ENCODE peak calls at places on chromosomes 5 and 9, in six cellular contexts. A, E, H, Y, S and I are unnamed samples.

GRCh38 chr9:131276107-131276888 is at the start of gene FAM78A:
- DNase-seq in A (no peak), E (no peak), H (peak), Y (no peak), S (no peak), I (peak)

GRCh38 chr5:113606298-113607134 is 93.0 kb downstream of the YTHDC2 start:
- DNase-seq in A (peak), E (peak), H (peak), Y (peak), S (peak), I (peak)

GRCh38 chr9:80285325-80285724 is 713.6 kb downstream of the TLE4 start:
- DNase-seq in A (no peak), E (no peak), H (peak), Y (peak), S (peak), I (peak)

GRCh38 chr5:81948349-81948748 is 23.5 kb upstream of the ATG10 start:
- DNase-seq in A (no peak), E (no peak), H (peak), Y (peak), S (no peak), I (no peak)

GRCh38 chr9:99845063-99845462 is 23.4 kb downstream of the NR4A3 start:
- DNase-seq in A (no peak), E (no peak), H (no peak), Y (no peak), S (no peak), I (no peak)

GRCh38 chr9:95778957-95779356 is 96.5 kb upstream of the ERCC6L2 start:
- DNase-seq in A (no peak), E (no peak), H (peak), Y (peak), S (peak), I (no peak)

GRCh38 chr5:139344177-139344576 is 2.5 kb downstream of the PAIP2 start:
- DNase-seq in A (no peak), E (no peak), H (no peak), Y (no peak), S (no peak), I (no peak)

GRCh38 chr9:132590318-132591182 is 8.1 kb downstream of the BARHL1 start:
- DNase-seq in A (no peak), E (no peak), H (no peak), Y (no peak), S (no peak), I (peak)

GRCh38 chr5:94376672-94377345 is 241.6 kb downstream of the KIAA0825 start:
- DNase-seq in A (no peak), E (no peak), H (peak), Y (no peak), S (no peak), I (no peak)

GRCh38 chr9:85522459-85523092 is 219.2 kb downstream of the AGTPBP1 start:
- DNase-seq in A (no peak), E (no peak), H (peak), Y (peak), S (peak), I (peak)

GRCh38 chr9:99056876-99057664 is 47.8 kb upstream of the TGFBR1 start:
- DNase-seq in A (no peak), E (no peak), H (peak), Y (peak), S (peak), I (no peak)

GRCh38 chr9:90611121-90611520 is 31.5 kb downstream of the DIRAS2 start:
- DNase-seq in A (no peak), E (no peak), H (no peak), Y (no peak), S (no peak), I (no peak)

GRCh38 chr9:94805585-94805984 is 79.1 kb downstream of the AOPEP start:
- DNase-seq in A (peak), E (no peak), H (peak), Y (peak), S (peak), I (no peak)

GRCh38 chr5:157263586-157264090 is 2.3 kb upstream of the CYFIP2 start:
- DNase-seq in A (no peak), E (no peak), H (no peak), Y (no peak), S (no peak), I (no peak)

GRCh38 chr5:78621269-78621871 is 27.2 kb downstream of the LHFPL2 start:
- DNase-seq in A (no peak), E (no peak), H (peak), Y (peak), S (no peak), I (no peak)

GRCh38 chr5:58184910-58185309 is 275.0 kb downstream of the PLK2 start:
- DNase-seq in A (no peak), E (no peak), H (peak), Y (peak), S (peak), I (no peak)

GRCh38 chr9:101485873-101486692 is 47.6 kb upstream of the RNF20 start:
- DNase-seq in A (peak), E (no peak), H (peak), Y (peak), S (peak), I (peak)

GRCh38 chr5:58851571-58851970 is 268.7 kb downstream of the RAB3C start:
- DNase-seq in A (no peak), E (no peak), H (no peak), Y (no peak), S (no peak), I (no peak)

GRCh38 chr9:81183763-81184162 is 505.6 kb downstream of the TLE1 start:
- DNase-seq in A (no peak), E (no peak), H (peak), Y (no peak), S (peak), I (no peak)

GRCh38 chr5:95963650-95964410 is 2.2 kb upstream of the ELL2 start:
- DNase-seq in A (no peak), E (no peak), H (peak), Y (peak), S (no peak), I (no peak)

GRCh38 chr9:137582286-137582860 is 3.6 kb upstream of the DPH7 start:
- DNase-seq in A (no peak), E (no peak), H (no peak), Y (peak), S (peak), I (peak)

GRCh38 chr9:89791754-89792153 is 186.9 kb downstream of the GADD45G start:
- DNase-seq in A (no peak), E (no peak), H (no peak), Y (no peak), S (no peak), I (no peak)